ENCODE peak calls at places on chromosomes 7 and 10, in eight cellular contexts. D is stimulated activated CD8-positive, alpha-beta memory T cell treated with anti-CD3 and anti-CD28 coated beads, Interleukin-4, amount 100 ng/mL, for 4 hours; B is testis; J is A549; V is GF-D8; T is NCI-H1105; P is colonic mucosa; Z is mucosa of gallbladder. W is an unnamed sample.

GRCh38 chr7:4006687-4007086 is 675.4 kb upstream of the FOXK1 start:
- DNase-seq in D (no peak), B (no peak), J (no peak), V (no peak), T (peak; percentile 81), P (no peak), Z (no peak), W (no peak)

GRCh38 chr10:49109669-49110335 is 5.5 kb downstream of the VSTM4 start:
- DNase-seq in D (no peak), B (peak; percentile 64), J (no peak), V (no peak), T (no peak), P (peak; percentile 49), Z (peak; percentile 41), W (no peak)

GRCh38 chr7:137343483-137343841 is at the start of gene PTN:
- DNase-seq in D (no peak), B (peak; percentile 62), J (no peak), V (no peak), T (peak; percentile 64), P (no peak), Z (peak; percentile 23), W (peak; percentile 73)

GRCh38 chr10:97704341-97704740 is 9.2 kb upstream of the MARVELD1 start:
- DNase-seq in D (no peak), B (no peak), J (no peak), V (no peak), T (no peak), P (no peak), Z (no peak), W (no peak)

GRCh38 chr7:159008055-159008405 is 136.6 kb downstream of the VIPR2 start:
- DNase-seq in D (no peak), B (peak; percentile 54), J (no peak), V (no peak), T (no peak), P (no peak), Z (no peak), W (no peak)

GRCh38 chr10:120949511-120950102 is 98.4 kb downstream of the WDR11 start:
- DNase-seq in D (no peak), B (no peak), J (no peak), V (no peak), T (no peak), P (no peak), Z (no peak), W (no peak)

GRCh38 chr7:100896743-100897051 is 1.0 kb upstream of the ACHE start:
- DNase-seq in D (no peak), B (no peak), J (no peak), V (no peak), T (no peak), P (no peak), Z (no peak), W (no peak)

GRCh38 chr10:56370217-56371113 is 9.4 kb upstream of the ZWINT start:
- DNase-seq in D (no peak), B (peak; percentile 52), J (peak; percentile 51), V (no peak), T (no peak), P (no peak), Z (no peak), W (no peak)

GRCh38 chr10:103111031-103111917 is 81.8 kb downstream of the NT5C2 start:
- DNase-seq in D (no peak), B (no peak), J (no peak), V (no peak), T (no peak), P (no peak), Z (no peak), W (peak; percentile 32)

GRCh38 chr7:68868975-68869374 is 729.3 kb upstream of the AUTS2 start:
- DNase-seq in D (no peak), B (no peak), J (no peak), V (no peak), T (no peak), P (no peak), Z (no peak), W (no peak)

GRCh38 chr10:97067716-97068391 is 117.9 kb downstream of the SLIT1 start:
- DNase-seq in D (no peak), B (no peak), J (peak; percentile 26), V (no peak), T (no peak), P (no peak), Z (no peak), W (no peak)

GRCh38 chr10:79360499-79361342 is 13.5 kb downstream of the PPIF start:
- DNase-seq in D (no peak), B (peak; percentile 4), J (no peak), V (no peak), T (no peak), P (peak; percentile 17), Z (no peak), W (peak; percentile 20)

GRCh38 chr10:17435187-17435586 is 19.2 kb downstream of the ST8SIA6 start:
- DNase-seq in D (no peak), B (no peak), J (no peak), V (no peak), T (no peak), P (no peak), Z (no peak), W (no peak)

GRCh38 chr10:104301907-104302690 is 33.1 kb downstream of the GSTO2 start:
- DNase-seq in D (no peak), B (no peak), J (no peak), V (no peak), T (no peak), P (no peak), Z (no peak), W (no peak)

GRCh38 chr7:118325450-118325808 is 100.9 kb downstream of the ANKRD7 start:
- DNase-seq in D (no peak), B (no peak), J (no peak), V (no peak), T (no peak), P (no peak), Z (no peak), W (no peak)

GRCh38 chr10:4526426-4526825 is 299.6 kb upstream of the AKR1E2 start:
- DNase-seq in D (no peak), B (no peak), J (no peak), V (no peak), T (no peak), P (no peak), Z (no peak), W (no peak)

GRCh38 chr10:20185116-20185515 is 368.9 kb downstream of the PLXDC2 start:
- DNase-seq in D (no peak), B (no peak), J (no peak), V (no peak), T (no peak), P (no peak), Z (no peak), W (no peak)

GRCh38 chr10:16742165-16742960 is 74.9 kb downstream of the RSU1 start:
- DNase-seq in D (no peak), B (no peak), J (no peak), V (peak; percentile 3), T (no peak), P (no peak), Z (no peak), W (no peak)

GRCh38 chr7:45625067-45625466 is 50.9 kb downstream of the ADCY1 start:
- DNase-seq in D (no peak), B (no peak), J (no peak), V (no peak), T (no peak), P (no peak), Z (no peak), W (no peak)

GRCh38 chr10:29083096-29083495 is 205.8 kb upstream of the LYZL1 start:
- DNase-seq in D (no peak), B (no peak), J (no peak), V (no peak), T (no peak), P (no peak), Z (no peak), W (no peak)

GRCh38 chr10:30502266-30503058 is 68.5 kb downstream of the MAP3K8 start:
- DNase-seq in D (peak; percentile 30), B (no peak), J (no peak), V (peak; percentile 70), T (no peak), P (no peak), Z (peak; percentile 28), W (no peak)

GRCh38 chr10:79207096-79207357 is 138.3 kb downstream of the ZMIZ1 start:
- DNase-seq in D (no peak), B (no peak), J (no peak), V (no peak), T (no peak), P (no peak), Z (no peak), W (no peak)

GRCh38 chr7:141976524-141977245 is 3.1 kb upstream of the TAS2R38 start:
- DNase-seq in D (no peak), B (no peak), J (no peak), V (no peak), T (no peak), P (no peak), Z (no peak), W (no peak)

W was measured in SJSA1.